ENCODE peak calls at places on chromosomes 11 and 22, in four cellular contexts. K, H, J and R are unnamed samples.

GRCh38 chr11:74860743-74861142 is 88.1 kb downstream of the XRRA1 start:
- DNase-seq in K (no peak), H (no peak), J (no peak), R (no peak)

GRCh38 chr11:6632116-6633073 is 13.2 kb upstream of the TPP1 start:
- DNase-seq in K (no peak), H (no peak), J (no peak), R (no peak)

GRCh38 chr11:116693206-116694016 is 79.4 kb downstream of the BUD13 start:
- DNase-seq in K (no peak), H (no peak), J (no peak), R (no peak)

GRCh38 chr11:36372101-36372767 is 76.1 kb downstream of the PRR5L start:
- DNase-seq in K (peak), H (no peak), J (no peak), R (peak)

GRCh38 chr11:74011360-74012071 is 2.6 kb upstream of the UCP3 start:
- DNase-seq in K (peak), H (no peak), J (no peak), R (no peak)

GRCh38 chr11:63666874-63667273 is 4.3 kb downstream of the ATL3 start:
- DNase-seq in K (peak), H (no peak), J (no peak), R (no peak)

GRCh38 chr11:117884994-117885393 is 8.5 kb upstream of the FXYD6 start:
- DNase-seq in K (peak), H (no peak), J (no peak), R (no peak)

GRCh38 chr11:82775736-82776346 is 42.2 kb upstream of the FAM181B start:
- DNase-seq in K (peak), H (peak), J (no peak), R (peak)

GRCh38 chr22:49112176-49112575 is 715.5 kb downstream of the BRD1 start:
- DNase-seq in K (no peak), H (no peak), J (no peak), R (no peak)

GRCh38 chr22:27995801-27996528 is 76.9 kb upstream of the PITPNB start:
- DNase-seq in K (no peak), H (no peak), J (no peak), R (no peak)

GRCh38 chr11:2377511-2378443 is 667 bp downstream of the CD81 start:
- DNase-seq in K (peak), H (no peak), J (no peak), R (no peak)

GRCh38 chr11:47271961-47272661 is 2.2 kb downstream of the MADD start:
- DNase-seq in K (no peak), H (peak), J (no peak), R (no peak)